ENCODE peak calls at places on chromosome 18, in four cellular contexts. H is heart right ventricle; J is naive thymus-derived CD4-positive, alpha-beta T cell; O is tibial artery. N is an unnamed sample. For H3K27me3 and H3K4me1, the result is how much of the 10 kb centered on the place peaks cover.

GRCh38 chr18:33757037-33757436 is 179.0 kb downstream of the ASXL3 start:
- DNase-seq in J (no peak), O (no peak), H (no peak), N (no peak)

GRCh38 chr18:70334728-70335329 is 46.0 kb downstream of the SOCS6 start:
- DNase-seq in H (no peak), J (no peak), O (no peak), N (no peak)

GRCh38 chr18:80103231-80103630 is 5.8 kb upstream of the ADNP2 start:
- DNase-seq in H (no peak), O (peak), J (no peak), N (no peak)

GRCh38 chr18:38237796-38238195 is 672.2 kb upstream of the CELF4 start:
- DNase-seq in O (no peak), H (no peak), J (no peak), N (no peak)

GRCh38 chr18:69216390-69216789 is 184.3 kb upstream of the DOK6 start:
- DNase-seq in H (no peak), O (no peak), J (no peak), N (no peak)

GRCh38 chr18:48391863-48392262 is 17.3 kb downstream of the ZBTB7C start:
- DNase-seq in H (peak), O (no peak), J (no peak), N (no peak)

GRCh38 chr18:79614211-79615028 is 65.2 kb upstream of the CTDP1 start:
- DNase-seq in H (peak), J (no peak), O (peak), N (peak)

GRCh38 chr18:71242981-71243380 is 954.1 kb downstream of the SOCS6 start:
- DNase-seq in H (no peak), O (no peak), J (no peak), N (no peak)

GRCh38 chr18:59303656-59304055 is 14.8 kb downstream of the CPLX4 start:
- DNase-seq in J (no peak), O (no peak), H (no peak), N (no peak)

GRCh38 chr18:51032193-51032592 is 2.2 kb downstream of the SMAD4 start:
- DNase-seq in J (no peak), O (no peak), H (no peak), N (no peak)
- H3K27me3 ChIP-seq in J (under half), O (under half), H (under half), N (under half)

GRCh38 chr18:46716336-46716735 is 40.5 kb downstream of the ST8SIA5 start:
- DNase-seq in O (no peak), H (no peak), J (no peak), N (no peak)
- H3K4me1 ChIP-seq in O (under half), H (under half), J (under half), N (under half)

DNA sequence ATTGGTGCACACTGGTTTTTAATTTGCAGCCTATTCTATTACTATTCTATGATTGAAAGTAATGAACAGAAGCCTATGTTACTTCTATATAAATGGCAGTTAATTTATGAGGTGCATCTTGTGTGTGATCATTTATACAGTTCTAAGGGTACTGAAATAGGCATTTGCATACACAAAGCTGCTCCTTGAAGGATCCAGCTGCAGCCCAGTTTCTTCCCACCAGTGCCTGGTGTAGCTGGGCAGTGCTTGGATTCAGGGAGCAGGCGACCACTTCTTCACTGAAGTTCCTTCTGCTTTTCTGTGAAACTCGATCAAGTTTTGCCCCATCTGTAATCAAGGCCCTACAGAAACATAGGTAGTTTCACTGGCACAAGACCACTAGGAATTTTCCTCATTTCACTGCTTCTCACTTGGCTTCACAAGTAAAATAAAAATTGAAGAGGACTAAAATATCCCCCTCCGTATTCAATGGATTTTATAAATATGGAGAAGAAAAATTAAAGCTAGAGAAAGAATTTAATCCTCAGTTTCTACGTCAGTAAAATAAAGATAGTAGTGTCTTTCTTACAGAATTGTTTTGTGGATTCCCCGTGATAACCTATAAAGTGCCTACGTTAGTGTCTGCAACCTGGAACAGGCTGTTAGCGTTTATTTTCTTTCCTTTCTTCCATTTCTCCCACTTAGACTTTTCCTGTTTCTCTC is 1.7 kb upstream of the LPIN2 start:
- DNase-seq in H (no peak), O (no peak), J (no peak), N (no peak)
- H3K27ac ChIP-seq in H (peak), O (peak), J (peak), N (peak)

GRCh38 chr18:12248926-12249720 is 5.0 kb upstream of the CIDEA start:
- DNase-seq in H (no peak), O (no peak), J (no peak), N (no peak)
- H3K27me3 ChIP-seq in H (under half), O (half or more), J (under half), N (under half)

GRCh38 chr18:2981212-2981728 is 31.7 kb downstream of the LPIN2 start:
- DNase-seq in O (no peak), H (no peak), J (no peak), N (no peak)
- H3K4me1 ChIP-seq in O (half or more), H (under half), J (half or more), N (under half)

GRCh38 chr18:12327510-12328178 is 19.6 kb downstream of the TUBB6 start:
- DNase-seq in J (peak), H (peak), O (peak), N (peak)
- H3K27ac ChIP-seq in J (no peak), H (peak), O (no peak), N (no peak)

N was measured in uterus.